ENCODE peak calls at places on chromosomes 16 and 17, in seven cellular contexts. One of them, this sample, is unnamed. For H3K4me1, the result is how much of the 10 kb centered on the place peaks cover.

GRCh38 chr17:38465420-38466345 is 37.4 kb downstream of the ARHGAP23 start:
- DNase-seq in upper lobe of right lung: no peak
- DNase-seq in fibroblast of lung: no peak
- DNase-seq in A549: no peak
- DNase-seq in OCI-LY7: no peak
- DNase-seq in left ventricle myocardium inferior: peak
- DNase-seq in endothelial cell of umbilical vein: no peak
- DNase-seq in this sample: peak

GRCh38 chr17:740240-741055 is 8.1 kb downstream of the TLCD3A start:
- DNase-seq in OCI-LY7: no peak
- DNase-seq in fibroblast of lung: no peak
- DNase-seq in left ventricle myocardium inferior: no peak
- DNase-seq in upper lobe of right lung: no peak
- DNase-seq in endothelial cell of umbilical vein: no peak
- DNase-seq in A549: no peak
- DNase-seq in this sample: peak

GRCh38 chr17:28744104-28744801 is 442 bp downstream of the TRAF4 start:
- DNase-seq in fibroblast of lung: peak
- DNase-seq in A549: peak
- DNase-seq in left ventricle myocardium inferior: peak
- DNase-seq in OCI-LY7: peak
- DNase-seq in upper lobe of right lung: peak
- DNase-seq in endothelial cell of umbilical vein: peak
- DNase-seq in this sample: peak

GRCh38 chr16:30761427-30761927 is 385 bp downstream of the CFAP119 start:
- DNase-seq in OCI-LY7: peak
- DNase-seq in A549: no peak
- DNase-seq in upper lobe of right lung: peak
- DNase-seq in fibroblast of lung: peak
- DNase-seq in left ventricle myocardium inferior: peak
- DNase-seq in endothelial cell of umbilical vein: peak
- DNase-seq in this sample: no peak

GRCh38 chr17:61040666-61041065 is 359.0 kb upstream of the TBX2 start:
- DNase-seq in fibroblast of lung: no peak
- DNase-seq in A549: no peak
- DNase-seq in OCI-LY7: no peak
- DNase-seq in endothelial cell of umbilical vein: no peak
- DNase-seq in left ventricle myocardium inferior: no peak
- DNase-seq in upper lobe of right lung: no peak
- DNase-seq in this sample: no peak

GRCh38 chr16:85286970-85287814 is 174.9 kb upstream of the CIBAR2 start:
- DNase-seq in OCI-LY7: no peak
- DNase-seq in endothelial cell of umbilical vein: no peak
- DNase-seq in left ventricle myocardium inferior: peak
- DNase-seq in fibroblast of lung: peak
- DNase-seq in A549: no peak
- DNase-seq in upper lobe of right lung: no peak
- DNase-seq in this sample: no peak

GRCh38 chr17:45839442-45839841 is 5.2 kb upstream of the SPPL2C start:
- DNase-seq in fibroblast of lung: no peak
- DNase-seq in OCI-LY7: no peak
- DNase-seq in A549: no peak
- DNase-seq in left ventricle myocardium inferior: no peak
- DNase-seq in upper lobe of right lung: no peak
- DNase-seq in endothelial cell of umbilical vein: no peak
- DNase-seq in this sample: no peak

GRCh38 chr17:76544123-76544915 is 4.5 kb downstream of the PRCD start:
- DNase-seq in left ventricle myocardium inferior: peak
- DNase-seq in A549: no peak
- DNase-seq in fibroblast of lung: no peak
- DNase-seq in upper lobe of right lung: peak
- DNase-seq in endothelial cell of umbilical vein: no peak
- DNase-seq in OCI-LY7: no peak
- DNase-seq in this sample: peak

GRCh38 chr17:7262192-7263070 is at the start of gene CLDN7:
- DNase-seq in left ventricle myocardium inferior: no peak
- DNase-seq in upper lobe of right lung: peak
- DNase-seq in OCI-LY7: no peak
- DNase-seq in fibroblast of lung: no peak
- DNase-seq in A549: no peak
- DNase-seq in endothelial cell of umbilical vein: no peak
- DNase-seq in this sample: no peak

GRCh38 chr17:61064087-61064951 is 335.3 kb upstream of the TBX2 start:
- DNase-seq in A549: no peak
- DNase-seq in upper lobe of right lung: no peak
- DNase-seq in left ventricle myocardium inferior: no peak
- DNase-seq in OCI-LY7: no peak
- DNase-seq in endothelial cell of umbilical vein: no peak
- DNase-seq in fibroblast of lung: no peak
- DNase-seq in this sample: no peak

GRCh38 chr17:67608691-67609090 is 109.0 kb upstream of the NOL11 start:
- DNase-seq in OCI-LY7: no peak
- DNase-seq in endothelial cell of umbilical vein: peak
- DNase-seq in left ventricle myocardium inferior: no peak
- DNase-seq in A549: no peak
- DNase-seq in fibroblast of lung: peak
- DNase-seq in upper lobe of right lung: no peak
- DNase-seq in this sample: no peak

GRCh38 chr17:41733348-41734138 is 900 bp downstream of the HAP1 start:
- DNase-seq in upper lobe of right lung: no peak
- DNase-seq in A549: no peak
- DNase-seq in endothelial cell of umbilical vein: no peak
- DNase-seq in fibroblast of lung: no peak
- DNase-seq in left ventricle myocardium inferior: no peak
- DNase-seq in OCI-LY7: no peak
- DNase-seq in this sample: no peak

GRCh38 chr16:1606774-1607173 is 5.1 kb downstream of the IFT140 start:
- DNase-seq in endothelial cell of umbilical vein: no peak
- DNase-seq in OCI-LY7: no peak
- DNase-seq in fibroblast of lung: no peak
- DNase-seq in A549: no peak
- DNase-seq in left ventricle myocardium inferior: no peak
- DNase-seq in upper lobe of right lung: no peak
- DNase-seq in this sample: no peak

GRCh38 chr17:59365383-59365981 is 34.0 kb downstream of the YPEL2 start:
- DNase-seq in OCI-LY7: peak
- DNase-seq in A549: no peak
- DNase-seq in fibroblast of lung: no peak
- DNase-seq in upper lobe of right lung: no peak
- DNase-seq in left ventricle myocardium inferior: no peak
- DNase-seq in endothelial cell of umbilical vein: peak
- DNase-seq in this sample: no peak

GRCh38 chr17:27552467-27552779 is 78.6 kb upstream of the LGALS9 start:
- DNase-seq in fibroblast of lung: peak
- DNase-seq in upper lobe of right lung: peak
- DNase-seq in A549: peak
- DNase-seq in left ventricle myocardium inferior: no peak
- DNase-seq in OCI-LY7: no peak
- DNase-seq in endothelial cell of umbilical vein: peak
- DNase-seq in this sample: no peak

GRCh38 chr17:40458001-40458791 is 14.9 kb downstream of the IGFBP4 start:
- DNase-seq in fibroblast of lung: peak
- DNase-seq in A549: no peak
- DNase-seq in endothelial cell of umbilical vein: no peak
- DNase-seq in upper lobe of right lung: no peak
- DNase-seq in left ventricle myocardium inferior: no peak
- DNase-seq in OCI-LY7: no peak
- DNase-seq in this sample: no peak

GRCh38 chr17:75774471-75774987 is 9.5 kb upstream of the GALK1 start:
- DNase-seq in A549: no peak
- DNase-seq in upper lobe of right lung: peak
- DNase-seq in left ventricle myocardium inferior: no peak
- DNase-seq in endothelial cell of umbilical vein: no peak
- DNase-seq in fibroblast of lung: no peak
- DNase-seq in OCI-LY7: no peak
- DNase-seq in this sample: peak

GRCh38 chr17:69320908-69321238 is 6.1 kb downstream of the ABCA5 start:
- DNase-seq in fibroblast of lung: no peak
- DNase-seq in OCI-LY7: no peak
- DNase-seq in left ventricle myocardium inferior: no peak
- DNase-seq in A549: no peak
- DNase-seq in upper lobe of right lung: no peak
- DNase-seq in endothelial cell of umbilical vein: no peak
- DNase-seq in this sample: no peak

GRCh38 chr17:51536627-51537026 is 276.3 kb downstream of the UTP18 start:
- DNase-seq in left ventricle myocardium inferior: no peak
- DNase-seq in endothelial cell of umbilical vein: no peak
- DNase-seq in OCI-LY7: no peak
- DNase-seq in A549: no peak
- DNase-seq in upper lobe of right lung: no peak
- DNase-seq in fibroblast of lung: no peak
- DNase-seq in this sample: no peak

GRCh38 chr16:49846800-49847199 is 9.1 kb downstream of the ZNF423 start:
- DNase-seq in upper lobe of right lung: no peak
- DNase-seq in fibroblast of lung: no peak
- DNase-seq in OCI-LY7: no peak
- DNase-seq in A549: no peak
- DNase-seq in endothelial cell of umbilical vein: no peak
- DNase-seq in left ventricle myocardium inferior: no peak
- DNase-seq in this sample: no peak

GRCh38 chr16:49844399-49844798 is 11.5 kb downstream of the ZNF423 start:
- DNase-seq in fibroblast of lung: no peak
- DNase-seq in left ventricle myocardium inferior: no peak
- DNase-seq in OCI-LY7: no peak
- DNase-seq in A549: no peak
- DNase-seq in endothelial cell of umbilical vein: no peak
- DNase-seq in upper lobe of right lung: no peak
- DNase-seq in this sample: no peak

GRCh38 chr16:49843758-49844157 is 12.2 kb downstream of the ZNF423 start:
- DNase-seq in endothelial cell of umbilical vein: no peak
- DNase-seq in fibroblast of lung: no peak
- DNase-seq in left ventricle myocardium inferior: no peak
- DNase-seq in OCI-LY7: no peak
- DNase-seq in upper lobe of right lung: no peak
- DNase-seq in A549: no peak
- DNase-seq in this sample: no peak

GRCh38 chr16:49839462-49839825 is 16.5 kb downstream of the ZNF423 start:
- DNase-seq in OCI-LY7: no peak
- DNase-seq in A549: no peak
- DNase-seq in fibroblast of lung: no peak
- DNase-seq in endothelial cell of umbilical vein: no peak
- DNase-seq in left ventricle myocardium inferior: no peak
- DNase-seq in upper lobe of right lung: no peak
- DNase-seq in this sample: no peak

GRCh38 chr16:49842972-49843371 is 12.9 kb downstream of the ZNF423 start:
- DNase-seq in endothelial cell of umbilical vein: no peak
- DNase-seq in OCI-LY7: no peak
- DNase-seq in fibroblast of lung: no peak
- DNase-seq in upper lobe of right lung: no peak
- DNase-seq in A549: no peak
- DNase-seq in left ventricle myocardium inferior: no peak
- DNase-seq in this sample: no peak
- H3K4me3 ChIP-seq in endothelial cell of umbilical vein: no peak
- H3K4me3 ChIP-seq in OCI-LY7: no peak
- H3K4me3 ChIP-seq in fibroblast of lung: no peak
- H3K4me3 ChIP-seq in upper lobe of right lung: no peak
- H3K4me3 ChIP-seq in A549: no peak
- H3K4me3 ChIP-seq in left ventricle myocardium inferior: no peak
- H3K4me3 ChIP-seq in this sample: no peak

DNA sequence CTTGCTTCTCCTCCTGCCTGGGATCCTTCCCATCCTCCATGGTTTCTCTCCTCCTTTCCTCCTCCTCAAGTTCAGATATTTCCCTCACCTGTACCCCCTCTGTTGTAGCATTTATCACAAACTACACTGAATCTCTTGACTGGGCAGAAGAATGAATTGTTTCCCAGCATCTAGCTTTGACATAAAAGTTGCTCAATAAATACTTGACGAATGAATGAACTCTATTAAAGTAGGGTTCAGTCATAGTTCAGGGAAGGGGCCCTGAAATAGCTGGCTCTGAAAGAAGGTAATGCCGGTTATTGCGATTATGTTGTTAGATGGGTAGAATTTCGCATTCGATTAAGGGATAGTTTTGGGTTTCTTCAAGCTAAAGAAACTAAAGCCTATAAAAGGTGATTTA is 1.2 kb upstream of the CPD start:
- DNase-seq in upper lobe of right lung: no peak
- DNase-seq in OCI-LY7: no peak
- DNase-seq in left ventricle myocardium inferior: no peak
- DNase-seq in endothelial cell of umbilical vein: no peak
- DNase-seq in A549: no peak
- DNase-seq in fibroblast of lung: no peak
- DNase-seq in this sample: no peak
- H3K27ac ChIP-seq in upper lobe of right lung: peak
- H3K27ac ChIP-seq in OCI-LY7: no peak
- H3K27ac ChIP-seq in left ventricle myocardium inferior: no peak
- H3K27ac ChIP-seq in endothelial cell of umbilical vein: no peak
- H3K27ac ChIP-seq in A549: peak
- H3K27ac ChIP-seq in fibroblast of lung: no peak
- H3K27ac ChIP-seq in this sample: no peak

DNA sequence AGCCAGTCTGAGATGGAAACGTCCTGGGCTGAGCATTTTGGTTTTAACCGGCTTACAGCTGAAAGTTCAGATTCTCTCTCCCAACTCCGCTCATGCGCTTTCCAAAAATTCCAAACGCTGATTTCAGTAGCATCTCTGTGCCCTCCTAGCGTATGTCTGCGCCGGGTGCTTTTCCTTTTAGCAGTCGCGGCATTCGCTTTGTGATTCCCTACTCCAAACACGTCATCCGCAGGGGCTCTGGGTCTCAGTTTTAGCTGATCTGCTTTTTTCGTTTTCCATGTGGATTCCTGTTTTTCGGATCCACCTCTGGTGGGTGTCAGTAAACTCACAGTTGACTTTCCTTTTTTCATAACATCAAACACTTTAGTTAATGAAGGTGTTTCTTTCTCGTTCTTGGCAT is 22.1 kb upstream of the TVP23A start:
- DNase-seq in fibroblast of lung: no peak
- DNase-seq in left ventricle myocardium inferior: no peak
- DNase-seq in A549: no peak
- DNase-seq in endothelial cell of umbilical vein: no peak
- DNase-seq in OCI-LY7: no peak
- DNase-seq in upper lobe of right lung: no peak
- DNase-seq in this sample: peak
- H3K4me1 ChIP-seq in fibroblast of lung: under half
- H3K4me1 ChIP-seq in left ventricle myocardium inferior: under half
- H3K4me1 ChIP-seq in A549: under half
- H3K4me1 ChIP-seq in endothelial cell of umbilical vein: under half
- H3K4me1 ChIP-seq in OCI-LY7: under half
- H3K4me1 ChIP-seq in upper lobe of right lung: under half
- H3K4me1 ChIP-seq in this sample: under half

GRCh38 chr16:3098459-3099394 is at the start of gene ZSCAN10:
- DNase-seq in A549: no peak
- DNase-seq in endothelial cell of umbilical vein: no peak
- DNase-seq in fibroblast of lung: no peak
- DNase-seq in left ventricle myocardium inferior: no peak
- DNase-seq in upper lobe of right lung: no peak
- DNase-seq in OCI-LY7: no peak
- DNase-seq in this sample: no peak

GRCh38 chr16:3099395-3099731 is 269 bp upstream of the ZSCAN10 start:
- DNase-seq in A549: no peak
- DNase-seq in endothelial cell of umbilical vein: no peak
- DNase-seq in upper lobe of right lung: no peak
- DNase-seq in fibroblast of lung: no peak
- DNase-seq in OCI-LY7: no peak
- DNase-seq in left ventricle myocardium inferior: no peak
- DNase-seq in this sample: no peak

GRCh38 chr16:3101841-3102470 is 2.9 kb upstream of the ZSCAN10 start:
- DNase-seq in left ventricle myocardium inferior: peak
- DNase-seq in upper lobe of right lung: no peak
- DNase-seq in OCI-LY7: peak
- DNase-seq in fibroblast of lung: no peak
- DNase-seq in endothelial cell of umbilical vein: peak
- DNase-seq in A549: no peak
- DNase-seq in this sample: no peak

GRCh38 chr16:3099732-3100499 is 822 bp upstream of the ZSCAN10 start:
- DNase-seq in endothelial cell of umbilical vein: peak
- DNase-seq in left ventricle myocardium inferior: peak
- DNase-seq in OCI-LY7: peak
- DNase-seq in fibroblast of lung: peak
- DNase-seq in A549: peak
- DNase-seq in upper lobe of right lung: peak
- DNase-seq in this sample: peak

GRCh38 chr16:3101018-3101840 is 2.1 kb upstream of the ZSCAN10 start:
- DNase-seq in OCI-LY7: peak
- DNase-seq in left ventricle myocardium inferior: no peak
- DNase-seq in fibroblast of lung: peak
- DNase-seq in A549: peak
- DNase-seq in endothelial cell of umbilical vein: peak
- DNase-seq in upper lobe of right lung: no peak
- DNase-seq in this sample: peak
- H3K4me3 ChIP-seq in OCI-LY7: peak
- H3K4me3 ChIP-seq in left ventricle myocardium inferior: peak
- H3K4me3 ChIP-seq in fibroblast of lung: no peak
- H3K4me3 ChIP-seq in A549: no peak
- H3K4me3 ChIP-seq in endothelial cell of umbilical vein: no peak
- H3K4me3 ChIP-seq in upper lobe of right lung: peak
- H3K4me3 ChIP-seq in this sample: no peak

This sample was measured in aorta.